ENCODE peak calls at places on chromosomes 4 and X, in four cellular contexts. S is WERI-Rb-1, G is AG04450, H is body of pancreas. F is an unnamed sample. For H3K27me3, the result is how much of the 10 kb centered on the place peaks cover.

GRCh38 chrX:71542411-71542810 is 9.5 kb downstream of the OGT start:
- DNase-seq in H (no peak), S (no peak), G (no peak), F (no peak)

GRCh38 chrX:111288841-111289240 is 18.6 kb upstream of the CAPN6 start:
- DNase-seq in G (no peak), H (no peak), S (no peak), F (no peak)

GRCh38 chr4:13533670-13534343 is 10.5 kb downstream of the NKX3-2 start:
- DNase-seq in H (no peak), G (no peak), S (no peak), F (no peak)

GRCh38 chrX:105876658-105877057 is 54.3 kb downstream of the NRK start:
- DNase-seq in S (no peak), G (no peak), H (no peak), F (no peak)

GRCh38 chr4:1398686-1399507 is 7.3 kb downstream of the NKX1-1 start:
- DNase-seq in S (peak), G (no peak), H (peak), F (no peak)

GRCh38 chrX:130020661-130021324 is 38.4 kb downstream of the BCORL1 start:
- DNase-seq in G (no peak), H (no peak), S (no peak), F (no peak)

GRCh38 chrX:20913760-20914159 is 460.5 kb upstream of the CNKSR2 start:
- DNase-seq in G (no peak), H (no peak), S (no peak), F (no peak)

GRCh38 chr4:5865896-5866599 is 26.8 kb downstream of the CRMP1 start:
- DNase-seq in H (no peak), S (no peak), G (no peak), F (no peak)

DNA sequence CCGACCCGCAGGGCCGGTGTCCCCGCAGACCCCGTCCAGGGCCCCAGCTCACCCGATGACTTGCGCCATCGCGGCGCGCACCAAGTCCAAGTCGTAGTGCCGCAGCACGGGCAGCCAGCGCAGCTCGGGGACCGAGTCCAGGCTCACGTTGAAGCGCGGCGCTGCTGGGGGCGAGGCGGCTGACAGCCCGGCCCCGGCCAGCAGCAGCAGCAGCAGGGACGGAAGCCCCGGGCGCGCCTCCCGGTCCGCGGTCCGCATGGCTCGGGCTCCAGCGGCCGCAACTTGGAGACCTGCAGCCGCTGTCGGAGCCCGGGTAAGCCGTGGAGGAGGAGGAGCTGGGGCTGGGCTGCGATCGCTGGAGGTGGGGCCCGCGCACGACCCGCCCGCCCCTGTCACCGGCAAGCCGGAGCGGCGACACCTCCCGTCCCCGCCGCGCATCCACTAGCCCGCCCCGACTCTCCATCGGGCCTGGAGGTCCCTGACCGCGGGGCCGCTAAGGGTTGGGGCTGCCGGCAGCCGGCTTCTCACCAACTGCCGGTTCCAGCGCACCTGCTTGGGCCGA is at the start of gene NAAA:
- DNase-seq in S (peak), H (peak), G (no peak), F (peak)
- TF ChIP-seq CTCF in S (no peak), H (no peak), G (no peak), F (no peak)

GRCh38 chr4:153161599-153161971 is 42.7 kb upstream of the TRIM2 start:
- DNase-seq in S (no peak), G (no peak), H (no peak), F (no peak)
- H3K27me3 ChIP-seq in S (under half), G (under half), H (under half), F (under half)

DNA sequence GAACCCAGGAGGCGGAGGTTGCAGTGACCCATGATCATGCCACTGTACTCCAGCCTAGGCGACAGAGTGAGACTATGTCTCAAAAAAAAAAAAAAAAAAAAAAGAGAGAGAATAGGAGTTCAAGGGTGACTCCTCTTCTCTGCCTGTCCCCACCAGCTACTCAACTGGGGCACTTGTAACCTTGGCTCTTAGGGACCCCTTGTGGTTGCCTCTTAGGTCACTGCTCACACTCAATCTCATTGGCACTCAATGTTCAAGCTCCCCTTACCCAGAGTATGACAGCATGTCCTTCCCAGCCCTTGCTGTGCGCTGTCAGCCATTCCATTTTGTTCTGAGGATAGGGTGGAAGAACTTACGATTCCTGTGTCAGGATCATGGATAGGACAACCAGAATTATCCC is 82.4 kb upstream of the BEND4 start:
- DNase-seq in G (no peak), S (no peak), H (no peak), F (no peak)
- TF ChIP-seq CTCF in G (no peak), S (peak), H (no peak), F (no peak)

GRCh38 chr4:27090406-27090805 is 229.8 kb downstream of the STIM2 start:
- DNase-seq in H (no peak), S (no peak), G (no peak), F (no peak)

GRCh38 chr4:27084685-27085356 is 224.2 kb downstream of the STIM2 start:
- DNase-seq in H (no peak), G (no peak), S (peak), F (peak)

GRCh38 chr4:27087306-27088045 is 226.8 kb downstream of the STIM2 start:
- DNase-seq in H (no peak), G (no peak), S (no peak), F (no peak)

GRCh38 chr4:27088491-27088890 is 227.8 kb downstream of the STIM2 start:
- DNase-seq in S (peak), G (no peak), H (no peak), F (no peak)

GRCh38 chr4:27089186-27089585 is 228.5 kb downstream of the STIM2 start:
- DNase-seq in S (no peak), G (no peak), H (no peak), F (no peak)
- H3K27me3 ChIP-seq in S (under half), G (under half), H (under half), F (half or more)

GRCh38 chrX:102345916-102346315 is 93.9 kb downstream of the NXF2B start:
- DNase-seq in G (no peak), H (peak), S (peak), F (peak)

GRCh38 chrX:102339312-102340298 is 92.6 kb downstream of the NXF2 start:
- DNase-seq in S (no peak), H (peak), G (no peak), F (no peak)

GRCh38 chrX:102338162-102338561 is 91.2 kb downstream of the NXF2 start:
- DNase-seq in S (no peak), H (no peak), G (no peak), F (no peak)

GRCh38 chrX:102341867-102342266 is 94.9 kb downstream of the NXF2 start:
- DNase-seq in G (no peak), H (no peak), S (no peak), F (no peak)
- TF ChIP-seq CTCF in G (peak), H (no peak), S (no peak), F (peak)

F was measured in left ventricle myocardium inferior.